ENCODE peak calls at places on chromosomes 13 and 19, in six cellular contexts. O is posterior cingulate gyrus; A is activated naive CD8-positive, alpha-beta T cell treated with anti-CD3 and anti-CD28 coated beads, Interleukin-2, amount 50 U/mL, for 24 hours; Q is adrenal gland; D is Right ventricle myocardium superior; M is HT-29. S is an unnamed sample.

GRCh38 chr19:35479278-35479677 is 11.0 kb downstream of the KRTDAP start:
- DNase-seq in O (no peak), A (no peak), Q (no peak), D (no peak), M (peak; percentile 30), S (no peak)

GRCh38 chr13:58979851-58980250 is 1183.9 kb downstream of the DIAPH3 start:
- DNase-seq in O (no peak), A (no peak), Q (no peak), D (no peak), M (no peak), S (no peak)

GRCh38 chr13:105991131-105991530 is 544.3 kb downstream of the EFNB2 start:
- DNase-seq in O (no peak), A (no peak), Q (no peak), D (no peak), M (no peak), S (no peak)

GRCh38 chr19:32748497-32748896 is 28.9 kb downstream of the TDRD12 start:
- DNase-seq in O (no peak), A (no peak), Q (no peak), D (no peak), M (peak; percentile 41), S (no peak)

GRCh38 chr19:28039677-28040381 is 1173.1 kb downstream of the UQCRFS1 start:
- DNase-seq in O (no peak), A (no peak), Q (peak; percentile 83), D (no peak), M (peak; percentile 32), S (no peak)

GRCh38 chr19:12350185-12350889 is 15.1 kb downstream of the ZNF442 start:
- DNase-seq in O (no peak), A (no peak), Q (no peak), D (no peak), M (no peak), S (no peak)

GRCh38 chr19:55647732-55648656 is at the start of gene CCDC106:
- DNase-seq in O (peak; percentile 58), A (peak; percentile 54), Q (no peak), D (peak; percentile 80), M (peak; percentile 58), S (peak; percentile 72)

GRCh38 chr13:51647067-51647466 is 62.8 kb downstream of the WDFY2 start:
- DNase-seq in O (no peak), A (no peak), Q (no peak), D (no peak), M (no peak), S (no peak)

GRCh38 chr13:32824671-32825070 is 191.6 kb upstream of the KL start:
- DNase-seq in O (no peak), A (no peak), Q (peak; percentile 57), D (no peak), M (peak; percentile 92), S (peak; percentile 69)

GRCh38 chr19:40147693-40148347 is 43.4 kb upstream of the MAP3K10 start:
- DNase-seq in O (no peak), A (no peak), Q (peak; percentile 51), D (no peak), M (peak; percentile 57), S (peak; percentile 62)

GRCh38 chr19:4597975-4598671 is 38.6 kb upstream of the SEMA6B start:
- DNase-seq in O (no peak), A (peak; percentile 59), Q (peak; percentile 68), D (peak; percentile 55), M (peak; percentile 22), S (peak; percentile 78)

GRCh38 chr13:51821666-51822065 is 17.7 kb upstream of the DHRS12 start:
- DNase-seq in O (no peak), A (no peak), Q (no peak), D (no peak), M (no peak), S (no peak)

GRCh38 chr19:39871362-39871761 is 25.2 kb upstream of the FBL start:
- DNase-seq in O (no peak), A (no peak), Q (no peak), D (no peak), M (no peak), S (no peak)

GRCh38 chr13:25210842-25211241 is 38.8 kb upstream of the AMER2 start:
- DNase-seq in O (peak; percentile 45), A (no peak), Q (no peak), D (no peak), M (no peak), S (no peak)

GRCh38 chr19:30003862-30004261 is 61.8 kb downstream of the URI1 start:
- DNase-seq in O (no peak), A (no peak), Q (no peak), D (no peak), M (no peak), S (no peak)

GRCh38 chr19:12882589-12882988 is 1.3 kb upstream of the DNASE2 start:
- DNase-seq in O (no peak), A (no peak), Q (no peak), D (no peak), M (no peak), S (no peak)

GRCh38 chr13:90896022-90896421 is 451.5 kb upstream of the MIR17HG start:
- DNase-seq in O (no peak), A (no peak), Q (no peak), D (no peak), M (no peak), S (no peak)

GRCh38 chr13:21058361-21058760 is 3.0 kb downstream of the LATS2 start:
- DNase-seq in O (no peak), A (no peak), Q (no peak), D (no peak), M (peak; percentile 65), S (no peak)

GRCh38 chr13:55199132-55199531 is 1941.6 kb upstream of the PRR20A start:
- DNase-seq in O (no peak), A (no peak), Q (no peak), D (no peak), M (peak; percentile 25), S (no peak)

GRCh38 chr19:6753178-6754031 is 13.8 kb downstream of the SH2D3A start:
- DNase-seq in O (no peak), A (peak; percentile 88), Q (peak; percentile 88), D (peak; percentile 87), M (peak; percentile 86), S (peak; percentile 90)

GRCh38 chr19:11418518-11419506 is at the start of gene RGL3:
- DNase-seq in O (peak; percentile 40), A (no peak), Q (no peak), D (peak; percentile 74), M (peak; percentile 50), S (peak; percentile 84)

GRCh38 chr19:48681127-48681470 is 8.3 kb upstream of the NTN5 start:
- DNase-seq in O (no peak), A (no peak), Q (no peak), D (no peak), M (no peak), S (peak; percentile 91)

GRCh38 chr13:47545630-47546029 is 455.4 kb downstream of the SUCLA2 start:
- DNase-seq in O (no peak), A (no peak), Q (no peak), D (no peak), M (no peak), S (no peak)

GRCh38 chr19:20860339-20860738 is 62.7 kb upstream of the ZNF85 start:
- DNase-seq in O (no peak), A (no peak), Q (no peak), D (no peak), M (no peak), S (no peak)

GRCh38 chr13:53052675-53053074 is 24.1 kb downstream of the OLFM4 start:
- DNase-seq in O (no peak), A (no peak), Q (no peak), D (no peak), M (no peak), S (no peak)

S was measured in AG08396.